ENCODE peak calls at places on chromosomes 4 and X, in four cellular contexts. Q is psoas muscle, X is RPMI7951, C is NCI-H345. F is an unnamed sample.

GRCh38 chr4:2942532-2943363 is 20.5 kb downstream of the NOP14 start:
- DNase-seq in Q (peak), X (no peak), C (no peak), F (no peak)

GRCh38 chr4:98745372-98745771 is 87.0 kb upstream of the TSPAN5 start:
- DNase-seq in Q (no peak), X (peak), C (no peak), F (no peak)

GRCh38 chr4:85603437-85604336 is 128.7 kb downstream of the ARHGAP24 start:
- DNase-seq in Q (no peak), X (no peak), C (no peak), F (no peak)

GRCh38 chrX:153970398-153971123 is 1.1 kb downstream of the HCFC1 start:
- DNase-seq in Q (peak), X (peak), C (peak), F (peak)

GRCh38 chr4:111494471-111494870 is 650.8 kb upstream of the FAM241A start:
- DNase-seq in Q (no peak), X (no peak), C (no peak), F (no peak)

GRCh38 chrX:103687073-103687695 is 685 bp upstream of the MORF4L2 start:
- DNase-seq in Q (peak), X (peak), C (peak), F (peak)

GRCh38 chr4:3307891-3308575 is 15.2 kb downstream of the RGS12 start:
- DNase-seq in Q (no peak), X (no peak), C (no peak), F (no peak)

GRCh38 chr4:80365928-80366327 is 30.4 kb downstream of the CFAP299 start:
- DNase-seq in Q (peak), X (peak), C (peak), F (no peak)

GRCh38 chrX:17075004-17075403 is 128.5 kb downstream of the REPS2 start:
- DNase-seq in Q (no peak), X (no peak), C (no peak), F (no peak)

GRCh38 chr4:76665139-76665538 is 230.1 kb downstream of the SHROOM3 start:
- DNase-seq in Q (no peak), X (peak), C (no peak), F (no peak)

GRCh38 chrX:73262991-73263390 is 48.3 kb upstream of the NAP1L2 start:
- DNase-seq in Q (no peak), X (peak), C (no peak), F (no peak)

GRCh38 chr4:42607011-42607726 is 49.7 kb downstream of the ATP8A1 start:
- DNase-seq in Q (no peak), X (no peak), C (no peak), F (no peak)

GRCh38 chr4:123418486-123418931 is 21.9 kb downstream of the SPRY1 start:
- DNase-seq in Q (no peak), X (peak), C (peak), F (peak)

GRCh38 chr4:147617841-147618421 is 734 bp downstream of the TMEM184C start:
- DNase-seq in Q (no peak), X (no peak), C (no peak), F (no peak)

GRCh38 chrX:13257223-13258051 is 62.4 kb downstream of the ATXN3L start:
- DNase-seq in Q (no peak), X (no peak), C (no peak), F (no peak)

GRCh38 chr4:40693946-40694345 is 55.8 kb upstream of the NSUN7 start:
- DNase-seq in Q (no peak), X (no peak), C (no peak), F (no peak)

GRCh38 chrX:15619053-15619772 is 18.5 kb upstream of the ACE2 start:
- DNase-seq in Q (no peak), X (peak), C (no peak), F (no peak)

GRCh38 chrX:69493193-69493592 is 10.9 kb upstream of the NALF2 start:
- DNase-seq in Q (no peak), X (peak), C (peak), F (peak)

GRCh38 chr4:136725286-136726081 is 806.8 kb downstream of the PCDH18 start:
- DNase-seq in Q (no peak), X (no peak), C (no peak), F (no peak)

GRCh38 chr4:122826596-122827257 is at the start of gene FGF2:
- DNase-seq in Q (peak), X (peak), C (peak), F (peak)

GRCh38 chrX:33735182-33735581 is 396.9 kb downstream of the FAM47A start:
- DNase-seq in Q (no peak), X (no peak), C (no peak), F (no peak)

GRCh38 chrX:131650637-131651410 is 107.0 kb downstream of the OR13H1 start:
- DNase-seq in Q (no peak), X (peak), C (no peak), F (no peak)

GRCh38 chr4:57876934-57877554 is 766.9 kb upstream of the IGFBP7 start:
- DNase-seq in Q (no peak), X (no peak), C (no peak), F (no peak)

GRCh38 chrX:150870487-150871340 is 27.8 kb downstream of the CD99L2 start:
- DNase-seq in Q (no peak), X (no peak), C (no peak), F (no peak)

GRCh38 chr4:39820186-39820585 is 122.2 kb downstream of the UBE2K start:
- DNase-seq in Q (no peak), X (no peak), C (no peak), F (no peak)

GRCh38 chr4:88697113-88697512 is 516 bp downstream of the NAP1L5 start:
- DNase-seq in Q (no peak), X (peak), C (no peak), F (no peak)

GRCh38 chr4:44545781-44546180 is 97.2 kb upstream of the KCTD8 start:
- DNase-seq in Q (no peak), X (no peak), C (no peak), F (no peak)